ENCODE peak calls at places on chromosomes 2 and 18, in ten cellular contexts. B is tibial nerve, Y is sigmoid colon, C is SK-N-SH, M is stomach, Z is GM12878, F is K562, I is upper lobe of left lung, H is HepG2, T is ovary. E is an unnamed sample.

GRCh38 chr2:37388074-37388473 is 43.6 kb downstream of the QPCT start:
- DNase-seq in Z (no peak), C (no peak), Y (no peak), H (no peak), F (no peak), T (no peak), I (no peak), M (no peak), B (no peak), E (no peak)

GRCh38 chr2:241288489-241288888 is 27.0 kb downstream of the HDLBP start:
- DNase-seq in H (no peak), B (no peak), I (no peak), Y (no peak), F (no peak), C (no peak), T (no peak), M (no peak), Z (no peak), E (no peak)

GRCh38 chr2:75174981-75175380 is 24.3 kb downstream of the TACR1 start:
- DNase-seq in T (no peak), C (no peak), M (no peak), Y (no peak), H (no peak), Z (no peak), F (no peak), B (no peak), I (no peak), E (no peak)

GRCh38 chr2:241018051-241018891 is 19.9 kb downstream of the SNED1 start:
- DNase-seq in H (no peak), T (no peak), C (no peak), B (no peak), I (peak; percentile 17), Z (no peak), M (peak; percentile 20), Y (peak; percentile 56), F (no peak), E (no peak)

GRCh38 chr2:1947316-1947715 is 203.0 kb upstream of the PXDN start:
- DNase-seq in I (no peak), M (no peak), B (no peak), T (no peak), C (no peak), F (no peak), H (no peak), Z (no peak), Y (peak; percentile 62), E (no peak)

GRCh38 chr2:205273148-205273547 is 409.2 kb upstream of the NRP2 start:
- DNase-seq in H (no peak), T (no peak), I (no peak), Z (no peak), C (no peak), F (no peak), M (no peak), B (no peak), Y (no peak), E (no peak)

GRCh38 chr2:202317080-202317859 is 51.7 kb downstream of the NOP58 start:
- DNase-seq in B (peak; percentile 35), C (peak; percentile 37), H (no peak), Z (no peak), I (peak; percentile 40), M (peak; percentile 81), Y (peak; percentile 79), F (no peak), T (peak; percentile 72), E (peak; percentile 78)

GRCh38 chr18:78479443-78479842 is 500.2 kb upstream of the SALL3 start:
- DNase-seq in C (no peak), M (no peak), Y (no peak), H (no peak), I (no peak), T (no peak), Z (no peak), B (no peak), F (no peak), E (peak; percentile 67)

GRCh38 chr2:239476029-239476756 is 75.4 kb upstream of the HDAC4 start:
- DNase-seq in T (no peak), Z (no peak), H (no peak), M (no peak), F (no peak), I (no peak), Y (no peak), C (no peak), B (no peak), E (peak; percentile 50)

GRCh38 chr2:188303363-188304031 is 11.8 kb downstream of the GULP1 start:
- DNase-seq in M (no peak), H (no peak), C (no peak), B (no peak), I (no peak), F (no peak), Y (no peak), T (no peak), Z (no peak), E (no peak)

GRCh38 chr18:28766027-28766426 is 589.1 kb upstream of the CDH2 start:
- DNase-seq in M (no peak), I (no peak), T (no peak), H (no peak), Z (no peak), B (no peak), C (no peak), Y (no peak), F (no peak), E (no peak)

GRCh38 chr2:132473174-132473883 is 56.7 kb downstream of the GPR39 start:
- DNase-seq in I (no peak), C (peak; percentile 62), M (no peak), T (no peak), Y (no peak), Z (no peak), F (no peak), H (no peak), B (no peak), E (no peak)

GRCh38 chr2:108404784-108405397 is 27.1 kb downstream of the SULT1C4 start:
- DNase-seq in Z (no peak), H (no peak), F (no peak), T (no peak), M (no peak), B (no peak), Y (no peak), I (no peak), C (no peak), E (no peak)

GRCh38 chr2:209556354-209556961 is 132.6 kb downstream of the MAP2 start:
- DNase-seq in I (no peak), M (no peak), Y (no peak), H (peak; percentile 32), C (peak; percentile 27), T (no peak), F (no peak), B (no peak), Z (no peak), E (no peak)

GRCh38 chr2:108626993-108627392 is 92.3 kb upstream of the RANBP2 start:
- DNase-seq in Y (no peak), T (no peak), M (no peak), H (no peak), B (no peak), F (no peak), I (no peak), C (no peak), Z (no peak), E (no peak)

GRCh38 chr2:96503637-96504243 is 1.4 kb downstream of the NEURL3 start:
- DNase-seq in T (no peak), H (no peak), Y (no peak), B (no peak), M (no peak), C (no peak), F (no peak), I (no peak), Z (no peak), E (no peak)

GRCh38 chr2:189826039-189826438 is 41.8 kb downstream of the PMS1 start:
- DNase-seq in B (no peak), I (no peak), Y (no peak), H (no peak), T (no peak), M (no peak), C (no peak), Z (no peak), F (no peak), E (no peak)
- TF ChIP-seq EP300 in B (no peak), I (no peak), Y (no peak), H (no peak), T (no peak), M (no peak), C (no peak), Z (no peak), F (no peak), E (no peak)

DNA sequence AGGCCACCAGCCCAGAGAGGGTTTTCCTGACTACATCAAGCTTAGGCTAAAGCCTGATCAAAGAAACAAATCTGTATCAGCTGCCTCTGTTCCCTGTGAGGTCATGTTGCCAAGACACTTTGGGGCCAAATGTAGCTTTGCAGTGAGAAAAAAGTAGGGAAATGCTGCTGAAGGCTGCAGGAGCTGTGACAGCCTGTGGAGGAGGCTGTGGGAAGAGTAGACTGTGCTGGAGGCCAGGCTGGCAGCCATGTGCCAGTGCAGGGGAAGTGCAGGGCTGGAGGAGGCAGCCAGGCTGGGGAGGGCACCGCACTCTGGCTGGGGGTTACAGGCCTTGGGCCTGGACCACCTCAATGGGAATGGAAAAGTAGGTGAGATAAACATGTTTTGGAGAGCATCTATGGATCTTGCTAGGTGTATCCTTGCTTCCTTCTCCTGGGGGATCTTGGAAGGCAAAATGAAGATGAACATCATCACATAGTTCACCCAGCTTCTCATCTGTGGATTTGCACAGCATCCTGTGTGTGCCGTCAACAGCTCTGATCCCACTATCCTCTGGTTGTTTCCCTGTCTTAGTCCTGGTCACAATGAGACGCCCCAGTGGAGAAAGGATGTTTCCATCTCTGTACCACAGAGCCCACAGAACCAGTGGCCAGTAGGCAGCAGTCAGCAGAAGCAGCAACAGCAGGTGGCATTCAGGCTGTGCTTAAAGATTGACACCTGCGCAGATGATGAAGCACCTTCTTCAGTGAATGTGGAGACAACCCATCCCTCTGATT is 103.8 kb upstream of the COPS8 start:
- DNase-seq in F (no peak), B (no peak), T (no peak), H (no peak), Y (no peak), Z (no peak), M (no peak), I (peak; percentile 9), C (no peak), E (no peak)
- H3K27me3 ChIP-seq in F (peaks cover 2% of the 10 kb centered on the region), B (no peaks in the 10 kb centered on the region), T (no peaks in the 10 kb centered on the region), H (no peaks in the 10 kb centered on the region), Y (no peaks in the 10 kb centered on the region), Z (peaks cover 2% of the 10 kb centered on the region), M (no peaks in the 10 kb centered on the region), I (no peaks in the 10 kb centered on the region), C (no peaks in the 10 kb centered on the region), E (no peaks in the 10 kb centered on the region)

DNA sequence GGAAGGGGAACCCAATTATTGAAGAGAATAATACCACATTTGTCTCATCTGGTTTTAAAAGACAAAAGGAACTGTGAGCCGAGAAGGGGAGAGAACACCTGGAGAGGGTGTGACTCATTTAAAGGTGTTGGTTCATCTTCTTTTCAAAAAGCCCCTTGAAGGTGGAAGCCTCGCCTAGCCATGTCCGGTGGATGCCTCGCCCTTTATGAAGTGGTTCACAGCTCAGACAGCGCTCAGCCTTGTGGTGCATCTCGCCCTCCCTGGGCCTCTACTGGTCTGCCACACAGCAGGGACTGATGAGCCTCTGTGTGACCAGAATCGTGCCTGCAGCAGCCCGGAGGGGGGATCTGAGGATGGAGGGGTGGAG is 290.0 kb upstream of the CXCR4 start:
- DNase-seq in C (no peak), H (no peak), I (no peak), B (no peak), M (no peak), F (no peak), Y (no peak), T (no peak), Z (no peak), E (no peak)
- TF ChIP-seq EP300 in C (no peak), H (no peak), I (no peak), B (no peak), M (no peak), F (no peak), Y (no peak), T (no peak), Z (no peak), E (no peak)

GRCh38 chr2:106857882-106858478 is 28.0 kb downstream of the ST6GAL2 start:
- DNase-seq in H (no peak), F (no peak), Z (no peak), M (no peak), Y (no peak), C (no peak), B (no peak), T (no peak), I (no peak), E (no peak)
- H3K27me3 ChIP-seq in H (no peaks in the 10 kb centered on the region), F (no peaks in the 10 kb centered on the region), Z (no peaks in the 10 kb centered on the region), M (no peaks in the 10 kb centered on the region), Y (no peaks in the 10 kb centered on the region), C (no peaks in the 10 kb centered on the region), B (no peaks in the 10 kb centered on the region), T (no peaks in the 10 kb centered on the region), I (no peaks in the 10 kb centered on the region), E (no peaks in the 10 kb centered on the region)

E was measured in suprapubic skin.